ENCODE peak calls at places on chromosome 14, in eight cellular contexts. One of them, this sample, is unnamed.

GRCh38 chr14:102058146-102058545 is 28.7 kb downstream of the HSP90AA1 start:
- DNase-seq in fibroblast of the aortic adventitia: peak
- DNase-seq in AG09309: no peak
- DNase-seq in AG04450: no peak
- DNase-seq in H1: no peak
- DNase-seq in cardiac muscle cell: peak
- DNase-seq in IMR-90: no peak
- DNase-seq in tibial artery: no peak
- DNase-seq in this sample: no peak

GRCh38 chr14:76942288-76942778 is 86.2 kb downstream of the IRF2BPL start:
- DNase-seq in AG09309: no peak
- DNase-seq in cardiac muscle cell: no peak
- DNase-seq in IMR-90: no peak
- DNase-seq in tibial artery: no peak
- DNase-seq in H1: no peak
- DNase-seq in fibroblast of the aortic adventitia: no peak
- DNase-seq in AG04450: no peak
- DNase-seq in this sample: no peak

GRCh38 chr14:68501621-68502052 is 291.2 kb downstream of the ZFP36L1 start:
- DNase-seq in IMR-90: no peak
- DNase-seq in tibial artery: peak
- DNase-seq in fibroblast of the aortic adventitia: no peak
- DNase-seq in H1: no peak
- DNase-seq in cardiac muscle cell: peak
- DNase-seq in AG04450: no peak
- DNase-seq in AG09309: no peak
- DNase-seq in this sample: no peak

GRCh38 chr14:54804720-54805060 is 97.9 kb downstream of the GCH1 start:
- DNase-seq in AG09309: no peak
- DNase-seq in tibial artery: no peak
- DNase-seq in fibroblast of the aortic adventitia: no peak
- DNase-seq in IMR-90: no peak
- DNase-seq in H1: peak
- DNase-seq in AG04450: no peak
- DNase-seq in cardiac muscle cell: no peak
- DNase-seq in this sample: no peak

GRCh38 chr14:105391541-105391940 is 6.8 kb upstream of the TEX22 start:
- DNase-seq in fibroblast of the aortic adventitia: no peak
- DNase-seq in cardiac muscle cell: no peak
- DNase-seq in IMR-90: no peak
- DNase-seq in AG09309: no peak
- DNase-seq in AG04450: no peak
- DNase-seq in tibial artery: no peak
- DNase-seq in H1: no peak
- DNase-seq in this sample: no peak

GRCh38 chr14:38507299-38507698 is 251.4 kb upstream of the CLEC14A start:
- DNase-seq in AG04450: no peak
- DNase-seq in AG09309: no peak
- DNase-seq in IMR-90: no peak
- DNase-seq in tibial artery: no peak
- DNase-seq in H1: no peak
- DNase-seq in cardiac muscle cell: no peak
- DNase-seq in fibroblast of the aortic adventitia: no peak
- DNase-seq in this sample: no peak

GRCh38 chr14:74936151-74936550 is 13.1 kb upstream of the RPS6KL1 start:
- DNase-seq in tibial artery: no peak
- DNase-seq in AG04450: no peak
- DNase-seq in AG09309: no peak
- DNase-seq in fibroblast of the aortic adventitia: no peak
- DNase-seq in H1: no peak
- DNase-seq in cardiac muscle cell: no peak
- DNase-seq in IMR-90: no peak
- DNase-seq in this sample: no peak

GRCh38 chr14:88612981-88613380 is 50.1 kb downstream of the ZC3H14 start:
- DNase-seq in fibroblast of the aortic adventitia: no peak
- DNase-seq in tibial artery: no peak
- DNase-seq in cardiac muscle cell: no peak
- DNase-seq in IMR-90: peak
- DNase-seq in AG09309: no peak
- DNase-seq in AG04450: no peak
- DNase-seq in H1: no peak
- DNase-seq in this sample: no peak

GRCh38 chr14:23568600-23569310 is 1.2 kb upstream of the AP1G2 start:
- DNase-seq in fibroblast of the aortic adventitia: no peak
- DNase-seq in H1: no peak
- DNase-seq in IMR-90: no peak
- DNase-seq in cardiac muscle cell: no peak
- DNase-seq in AG04450: no peak
- DNase-seq in AG09309: no peak
- DNase-seq in tibial artery: no peak
- DNase-seq in this sample: no peak
- TF ChIP-seq CTCF in fibroblast of the aortic adventitia: peak
- TF ChIP-seq CTCF in H1: peak
- TF ChIP-seq CTCF in IMR-90: peak
- TF ChIP-seq CTCF in cardiac muscle cell: peak
- TF ChIP-seq CTCF in AG04450: peak
- TF ChIP-seq CTCF in AG09309: peak
- TF ChIP-seq CTCF in tibial artery: no peak
- TF ChIP-seq CTCF in this sample: peak

GRCh38 chr14:61644834-61645233 is 50.5 kb upstream of the HIF1A start:
- DNase-seq in IMR-90: peak
- DNase-seq in cardiac muscle cell: no peak
- DNase-seq in AG09309: no peak
- DNase-seq in tibial artery: no peak
- DNase-seq in H1: no peak
- DNase-seq in AG04450: no peak
- DNase-seq in fibroblast of the aortic adventitia: no peak
- DNase-seq in this sample: no peak
- H3K4me3 ChIP-seq in IMR-90: no peak
- H3K4me3 ChIP-seq in cardiac muscle cell: no peak
- H3K4me3 ChIP-seq in AG09309: no peak
- H3K4me3 ChIP-seq in tibial artery: no peak
- H3K4me3 ChIP-seq in H1: no peak
- H3K4me3 ChIP-seq in AG04450: no peak
- H3K4me3 ChIP-seq in fibroblast of the aortic adventitia: no peak
- H3K4me3 ChIP-seq in this sample: no peak

GRCh38 chr14:103613517-103613916 is 15.5 kb upstream of the KLC1 start:
- DNase-seq in cardiac muscle cell: no peak
- DNase-seq in AG04450: no peak
- DNase-seq in tibial artery: no peak
- DNase-seq in AG09309: no peak
- DNase-seq in fibroblast of the aortic adventitia: peak
- DNase-seq in IMR-90: no peak
- DNase-seq in H1: no peak
- DNase-seq in this sample: no peak
- TF ChIP-seq CTCF in cardiac muscle cell: no peak
- TF ChIP-seq CTCF in AG04450: peak
- TF ChIP-seq CTCF in tibial artery: no peak
- TF ChIP-seq CTCF in AG09309: no peak
- TF ChIP-seq CTCF in fibroblast of the aortic adventitia: peak
- TF ChIP-seq CTCF in IMR-90: peak
- TF ChIP-seq CTCF in H1: no peak
- TF ChIP-seq CTCF in this sample: no peak

DNA sequence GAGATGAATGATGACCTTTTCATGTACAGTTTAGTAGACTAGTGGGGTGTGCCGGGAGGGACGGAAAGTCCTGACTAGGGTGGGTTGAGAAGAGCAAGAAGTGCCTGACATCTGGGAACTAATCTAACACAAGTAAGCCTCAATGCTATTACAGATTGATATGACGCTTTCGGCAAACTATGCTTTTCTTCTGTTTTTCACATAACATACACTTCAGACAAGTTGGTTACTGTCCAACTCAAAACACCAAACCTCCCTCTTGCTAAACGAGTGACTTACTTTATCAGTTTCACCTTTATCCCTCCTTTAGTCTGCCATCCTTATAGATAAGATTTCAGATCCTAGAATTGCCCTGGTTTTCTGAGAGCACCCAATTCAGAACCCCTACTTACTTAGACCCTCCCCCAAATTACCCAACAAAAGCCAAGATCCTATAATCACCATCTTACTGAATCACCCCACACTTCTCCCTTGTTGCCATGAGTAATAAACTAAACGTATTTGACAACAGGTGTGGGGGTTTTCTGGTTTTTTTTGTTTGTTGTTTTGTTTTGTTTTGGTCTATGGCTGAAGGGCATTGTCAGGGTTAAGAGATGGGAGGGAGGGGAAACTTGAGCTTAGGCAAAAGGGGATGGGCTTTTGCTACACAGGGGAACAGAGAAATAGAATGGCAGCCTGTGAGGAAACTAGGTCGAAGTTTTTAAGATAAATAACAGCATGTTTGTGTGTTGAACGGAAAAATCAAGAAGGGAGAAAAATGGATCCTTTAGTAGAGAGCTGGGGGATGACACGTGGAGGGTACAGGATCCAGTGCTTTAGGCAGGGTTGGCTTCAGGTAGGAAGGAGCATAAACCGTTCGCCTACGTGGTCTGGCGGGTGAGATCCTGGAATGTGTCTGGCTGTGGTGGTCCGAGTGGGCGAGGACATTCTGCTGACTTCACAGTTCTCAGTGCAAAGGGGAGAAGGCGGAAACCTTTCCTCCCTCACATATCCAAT is 6.1 kb upstream of the PSMA3 start:
- DNase-seq in IMR-90: no peak
- DNase-seq in AG04450: peak
- DNase-seq in tibial artery: peak
- DNase-seq in H1: no peak
- DNase-seq in fibroblast of the aortic adventitia: peak
- DNase-seq in cardiac muscle cell: peak
- DNase-seq in AG09309: no peak
- DNase-seq in this sample: peak
- H3K4me3 ChIP-seq in IMR-90: peak
- H3K4me3 ChIP-seq in AG04450: peak
- H3K4me3 ChIP-seq in tibial artery: peak
- H3K4me3 ChIP-seq in H1: peak
- H3K4me3 ChIP-seq in fibroblast of the aortic adventitia: peak
- H3K4me3 ChIP-seq in cardiac muscle cell: peak
- H3K4me3 ChIP-seq in AG09309: peak
- H3K4me3 ChIP-seq in this sample: peak

GRCh38 chr14:106686533-106686932 is 1160.2 kb downstream of the TMEM121 start:
- DNase-seq in AG04450: no peak
- DNase-seq in cardiac muscle cell: no peak
- DNase-seq in AG09309: no peak
- DNase-seq in fibroblast of the aortic adventitia: no peak
- DNase-seq in IMR-90: no peak
- DNase-seq in H1: no peak
- DNase-seq in tibial artery: no peak
- DNase-seq in this sample: no peak

GRCh38 chr14:106679776-106680175 is 1153.4 kb downstream of the TMEM121 start:
- DNase-seq in AG04450: no peak
- DNase-seq in tibial artery: no peak
- DNase-seq in cardiac muscle cell: no peak
- DNase-seq in AG09309: no peak
- DNase-seq in IMR-90: no peak
- DNase-seq in fibroblast of the aortic adventitia: no peak
- DNase-seq in H1: no peak
- DNase-seq in this sample: no peak

DNA sequence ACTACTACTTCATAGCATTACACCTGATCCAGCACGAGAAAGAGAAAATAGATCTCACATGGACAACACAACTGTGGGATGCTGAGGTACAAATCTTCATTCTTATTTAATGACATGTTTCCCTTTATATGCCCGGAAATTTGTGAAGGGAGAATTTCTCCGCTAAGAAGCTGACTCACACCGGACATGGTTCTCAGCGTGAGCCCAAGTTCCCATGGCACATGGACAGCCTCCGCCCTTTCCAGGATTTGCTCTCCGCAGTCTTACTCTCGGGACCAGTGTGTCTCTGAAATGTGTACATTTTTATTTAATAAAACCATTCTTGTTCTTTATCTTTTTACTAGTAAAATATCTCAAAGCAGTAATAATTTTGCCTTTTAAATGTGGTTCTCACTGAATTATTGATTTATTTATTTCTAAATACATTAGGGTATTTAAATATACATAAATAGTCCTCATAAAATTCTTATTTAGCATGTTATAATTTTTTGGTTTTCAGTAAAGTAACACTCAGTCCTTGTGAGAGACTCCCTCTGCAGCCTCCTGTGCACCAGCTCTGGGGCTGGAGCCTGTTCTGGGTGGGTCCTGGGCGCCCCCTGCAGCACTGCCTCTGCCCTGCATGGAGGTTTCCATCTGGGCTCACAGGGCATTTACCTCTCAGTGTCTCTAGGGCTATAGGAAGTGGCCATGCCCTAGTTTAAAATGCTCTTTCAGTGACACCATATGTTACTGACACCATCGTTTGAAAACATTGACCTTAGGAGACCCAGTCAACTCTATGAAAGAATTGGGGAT is 1155.0 kb downstream of the TMEM121 start:
- DNase-seq in tibial artery: no peak
- DNase-seq in IMR-90: no peak
- DNase-seq in AG09309: no peak
- DNase-seq in cardiac muscle cell: no peak
- DNase-seq in H1: no peak
- DNase-seq in AG04450: no peak
- DNase-seq in fibroblast of the aortic adventitia: no peak
- DNase-seq in this sample: no peak
- TF ChIP-seq CTCF in tibial artery: no peak
- TF ChIP-seq CTCF in IMR-90: no peak
- TF ChIP-seq CTCF in AG09309: no peak
- TF ChIP-seq CTCF in cardiac muscle cell: no peak
- TF ChIP-seq CTCF in H1: no peak
- TF ChIP-seq CTCF in AG04450: no peak
- TF ChIP-seq CTCF in fibroblast of the aortic adventitia: no peak
- TF ChIP-seq CTCF in this sample: no peak

GRCh38 chr14:90630407-90630806 is 185.8 kb downstream of the TTC7B start:
- DNase-seq in tibial artery: peak
- DNase-seq in cardiac muscle cell: peak
- DNase-seq in AG09309: no peak
- DNase-seq in H1: no peak
- DNase-seq in fibroblast of the aortic adventitia: no peak
- DNase-seq in IMR-90: no peak
- DNase-seq in AG04450: no peak
- DNase-seq in this sample: no peak
- H3K4me3 ChIP-seq in tibial artery: no peak
- H3K4me3 ChIP-seq in cardiac muscle cell: no peak
- H3K4me3 ChIP-seq in AG09309: no peak
- H3K4me3 ChIP-seq in H1: no peak
- H3K4me3 ChIP-seq in fibroblast of the aortic adventitia: no peak
- H3K4me3 ChIP-seq in IMR-90: no peak
- H3K4me3 ChIP-seq in AG04450: no peak
- H3K4me3 ChIP-seq in this sample: no peak